ENCODE peak calls at places on chromosomes 13 and 19, in nine cellular contexts. Z is uterus; S is activated CD4-positive, alpha-beta memory T cell treated with anti-CD3 and anti-CD28 coated beads, Interleukin-2, amount 10 ng/mL, durations not matched to agents 7 days and 5 days; X is stimulated activated CD4-positive, alpha-beta T cell treated with anti-CD3 and anti-CD28 coated beads, Interleukin-2, amount 100 ng/mL, for 48 hours; M is HT1080; E is anterior cingulate cortex; O is WTC11; B is left ventricle myocardium inferior; F is NCI-H2081. J is an unnamed sample.

GRCh38 chr13:52447815-52448552 is 2.5 kb downstream of the VPS36 start:
- DNase-seq in E (no peak), S (no peak), O (no peak), X (no peak), M (no peak), B (no peak), Z (no peak), F (no peak), J (no peak)

GRCh38 chr19:19381007-19381926 is 24.2 kb upstream of the GATAD2A start:
- DNase-seq in B (no peak), F (no peak), M (no peak), S (no peak), O (no peak), Z (no peak), E (no peak), X (no peak), J (no peak)

GRCh38 chr13:113937073-113937472 is 36.8 kb downstream of the C13orf46 start:
- DNase-seq in S (no peak), B (no peak), E (no peak), O (no peak), F (no peak), X (no peak), Z (peak; percentile 1), M (no peak), J (no peak)

GRCh38 chr19:3324405-3324856 is 42.0 kb upstream of the NFIC start:
- DNase-seq in X (peak; percentile 88), B (peak; percentile 53), Z (no peak), S (peak; percentile 83), M (peak; percentile 43), O (peak; percentile 85), E (no peak), F (no peak), J (peak; percentile 54)

GRCh38 chr19:16627194-16627927 is 643 bp downstream of the MED26 start:
- DNase-seq in M (no peak), B (no peak), S (peak; percentile 27), O (no peak), Z (no peak), F (no peak), E (no peak), X (no peak), J (no peak)

GRCh38 chr13:112101360-112101930 is 34.5 kb downstream of the SOX1 start:
- DNase-seq in X (no peak), F (no peak), Z (no peak), S (no peak), M (no peak), B (no peak), O (no peak), E (no peak), J (no peak)

GRCh38 chr13:103062079-103062478 is 4.1 kb downstream of the SLC10A2 start:
- DNase-seq in S (no peak), O (no peak), M (no peak), B (no peak), Z (no peak), E (no peak), F (no peak), X (no peak), J (no peak)

GRCh38 chr19:1243768-1244692 is 2.5 kb downstream of the ATP5F1D start:
- DNase-seq in M (peak; percentile 71), Z (peak; percentile 89), B (peak; percentile 87), E (peak; percentile 81), X (peak; percentile 86), S (peak; percentile 88), F (peak; percentile 67), O (peak; percentile 93), J (peak; percentile 90)

GRCh38 chr13:20503088-20504083 is 22.3 kb downstream of the CRYL1 start:
- DNase-seq in E (no peak), M (no peak), X (no peak), F (no peak), B (no peak), Z (no peak), S (no peak), O (no peak), J (no peak)

GRCh38 chr19:46951236-46951986 is 68.2 kb upstream of the NPAS1 start:
- DNase-seq in X (peak; percentile 37), Z (no peak), O (no peak), M (peak; percentile 90), F (no peak), B (no peak), E (no peak), S (no peak), J (no peak)

GRCh38 chr13:26881154-26881553 is 120.6 kb upstream of the GPR12 start:
- DNase-seq in O (no peak), Z (no peak), X (no peak), S (no peak), E (no peak), M (peak; percentile 47), F (no peak), B (no peak), J (no peak)

GRCh38 chr19:44570984-44571684 is 41.7 kb upstream of the CEACAM20 start:
- DNase-seq in M (peak; percentile 67), X (peak; percentile 58), O (peak; percentile 76), S (peak; percentile 56), E (peak; percentile 10), F (peak; percentile 66), Z (no peak), B (no peak), J (peak; percentile 31)

GRCh38 chr13:91601273-91601672 is 202.9 kb downstream of the GPC5 start:
- DNase-seq in E (no peak), B (no peak), Z (no peak), X (no peak), M (no peak), S (no peak), O (no peak), F (no peak), J (no peak)

GRCh38 chr19:47754206-47755064 is 9.1 kb downstream of the NOP53 start:
- DNase-seq in O (no peak), S (no peak), X (no peak), B (no peak), Z (no peak), E (no peak), M (no peak), F (no peak), J (no peak)

GRCh38 chr13:93235258-93236015 is 8.8 kb downstream of the GPC6 start:
- DNase-seq in E (no peak), F (no peak), X (no peak), B (no peak), M (no peak), S (no peak), O (no peak), Z (no peak), J (peak; percentile 60)

J was measured in gastrocnemius medialis.